ENCODE peak calls at places on chromosomes 7 and 10, in four cellular contexts. O is K562, X is HepG2, B is GM12878. F is an unnamed sample.

GRCh38 chr10:22618081-22618785 is 96.1 kb downstream of the PIP4K2A start:
- DNase-seq in O (no peak), X (peak), B (no peak), F (no peak)

GRCh38 chr10:62719058-62719457 is 85.5 kb upstream of the ADO start:
- DNase-seq in O (no peak), X (no peak), B (no peak), F (no peak)

GRCh38 chr10:67114945-67115344 is 189.1 kb downstream of the LRRTM3 start:
- DNase-seq in O (no peak), X (peak), B (no peak), F (no peak)

GRCh38 chr10:116014859-116015258 is 258.1 kb downstream of the GFRA1 start:
- DNase-seq in O (no peak), X (no peak), B (no peak), F (no peak)

GRCh38 chr10:109205929-109206585 is 717.3 kb downstream of the XPNPEP1 start:
- DNase-seq in O (no peak), X (no peak), B (no peak), F (no peak)

GRCh38 chr10:127774771-127775559 is 38.0 kb downstream of the FOXI2 start:
- DNase-seq in O (no peak), X (no peak), B (no peak), F (no peak)

GRCh38 chr10:90930971-90931841 is 10.3 kb upstream of the ANKRD1 start:
- DNase-seq in O (no peak), X (peak), B (no peak), F (peak)

GRCh38 chr10:21217107-21217506 is 308.4 kb downstream of the SKIDA1 start:
- DNase-seq in O (no peak), X (no peak), B (no peak), F (no peak)

GRCh38 chr7:40211291-40212003 is 76.6 kb downstream of the SUGCT start:
- DNase-seq in O (no peak), X (no peak), B (no peak), F (no peak)

GRCh38 chr7:30224511-30225031 is 59.8 kb upstream of the ZNRF2 start:
- DNase-seq in O (no peak), X (no peak), B (peak), F (no peak)

GRCh38 chr10:58665361-58665760 is 152.7 kb downstream of the BICC1 start:
- DNase-seq in O (no peak), X (no peak), B (no peak), F (no peak)

GRCh38 chr7:4763091-4763793 is 12.2 kb upstream of the AP5Z1 start:
- DNase-seq in O (no peak), X (no peak), B (no peak), F (no peak)

GRCh38 chr10:56346845-56347415 is 14.1 kb downstream of the ZWINT start:
- DNase-seq in O (no peak), X (no peak), B (no peak), F (no peak)

GRCh38 chr10:104631946-104632345 is 9.1 kb upstream of the SORCS3 start:
- DNase-seq in O (no peak), X (no peak), B (no peak), F (no peak)

GRCh38 chr10:24205846-24206245 is 3.1 kb upstream of the KIAA1217 start:
- DNase-seq in O (no peak), X (no peak), B (no peak), F (no peak)

GRCh38 chr10:67471022-67471421 is 225.0 kb downstream of the CTNNA3 start:
- DNase-seq in O (no peak), X (no peak), B (no peak), F (no peak)

GRCh38 chr10:85874208-85874607 is 492.4 kb downstream of the GRID1 start:
- DNase-seq in O (no peak), X (no peak), B (no peak), F (no peak)

GRCh38 chr7:74344786-74345185 is 55.6 kb downstream of the CLIP2 start:
- DNase-seq in O (no peak), X (no peak), B (no peak), F (no peak)

GRCh38 chr10:4256971-4257370 is 472.0 kb upstream of the KLF6 start:
- DNase-seq in O (no peak), X (no peak), B (no peak), F (no peak)

GRCh38 chr7:66162622-66163021 is 42.5 kb upstream of the TPST1 start:
- DNase-seq in O (no peak), X (no peak), B (no peak), F (no peak)

GRCh38 chr10:125691160-125691981 is 8.4 kb upstream of the TEX36 start:
- DNase-seq in O (no peak), X (no peak), B (no peak), F (no peak)

GRCh38 chr10:125023269-125023668 is 81.3 kb downstream of the ZRANB1 start:
- DNase-seq in O (no peak), X (peak), B (no peak), F (no peak)

GRCh38 chr7:100017300-100017699 is 1.9 kb downstream of the ZKSCAN1 start:
- DNase-seq in O (no peak), X (peak), B (no peak), F (no peak)

GRCh38 chr10:47008769-47009168 is 97.5 kb downstream of the PTPN20 start:
- DNase-seq in O (no peak), X (no peak), B (no peak), F (no peak)

GRCh38 chr10:66180651-66181318 is 745.1 kb upstream of the LRRTM3 start:
- DNase-seq in O (peak), X (peak), B (peak), F (no peak)

GRCh38 chr7:16234493-16235151 is 186.7 kb downstream of the CRPPA start:
- DNase-seq in O (no peak), X (no peak), B (no peak), F (no peak)

GRCh38 chr7:157253850-157254249 is 83.0 kb upstream of the DNAJB6 start:
- DNase-seq in O (no peak), X (no peak), B (no peak), F (no peak)

GRCh38 chr10:5545778-5546710 is 21.3 kb downstream of the CALML3 start:
- DNase-seq in O (peak), X (no peak), B (no peak), F (peak)

GRCh38 chr10:15474671-15475070 is 103.6 kb upstream of the FAM171A1 start:
- DNase-seq in O (no peak), X (no peak), B (no peak), F (no peak)

GRCh38 chr7:917255-918117 is 37.0 kb downstream of the ADAP1 start:
- DNase-seq in O (no peak), X (no peak), B (no peak), F (peak)

GRCh38 chr10:128047991-128048826 is 78.0 kb downstream of the MKI67 start:
- DNase-seq in O (no peak), X (peak), B (no peak), F (no peak)

GRCh38 chr10:77051837-77052236 is 585.8 kb downstream of the KCNMA1 start:
- DNase-seq in O (no peak), X (no peak), B (no peak), F (no peak)

GRCh38 chr10:77049146-77049545 is 588.5 kb downstream of the KCNMA1 start:
- DNase-seq in O (no peak), X (no peak), B (no peak), F (no peak)

GRCh38 chr10:77056650-77057049 is 581.0 kb downstream of the KCNMA1 start:
- DNase-seq in O (no peak), X (no peak), B (no peak), F (no peak)

GRCh38 chr10:77049896-77050295 is 587.7 kb downstream of the KCNMA1 start:
- DNase-seq in O (no peak), X (no peak), B (no peak), F (no peak)

GRCh38 chr10:77052592-77052991 is 585.0 kb downstream of the KCNMA1 start:
- DNase-seq in O (no peak), X (no peak), B (no peak), F (no peak)
- TF ChIP-seq ETV6 in O (no peak), X (no peak), B (no peak), F (no peak)

GRCh38 chr10:112585052-112585451 is 138.0 kb downstream of the VTI1A start:
- DNase-seq in O (no peak), X (no peak), B (no peak), F (no peak)

GRCh38 chr10:112581921-112582320 is 134.9 kb downstream of the VTI1A start:
- DNase-seq in O (no peak), X (no peak), B (no peak), F (no peak)

GRCh38 chr10:112583236-112583919 is 136.4 kb downstream of the VTI1A start:
- DNase-seq in O (no peak), X (no peak), B (no peak), F (no peak)

GRCh38 chr10:112585960-112586359 is 138.9 kb downstream of the VTI1A start:
- DNase-seq in O (no peak), X (no peak), B (no peak), F (no peak)

GRCh38 chr10:112584276-112584675 is 137.3 kb downstream of the VTI1A start:
- DNase-seq in O (no peak), X (no peak), B (no peak), F (no peak)
- TF ChIP-seq ETV6 in O (no peak), X (no peak), B (no peak), F (no peak)

GRCh38 chr7:47572101-47572460 is 9.8 kb downstream of the TNS3 start:
- DNase-seq in O (no peak), X (no peak), B (no peak), F (no peak)
- TF ChIP-seq ETV6 in O (no peak), X (no peak), B (no peak), F (no peak)

GRCh38 chr7:94763268-94763667 is 107.3 kb upstream of the SGCE start:
- DNase-seq in O (no peak), X (no peak), B (no peak), F (no peak)
- TF ChIP-seq ETV6 in O (no peak), X (no peak), B (peak), F (no peak)

DNA sequence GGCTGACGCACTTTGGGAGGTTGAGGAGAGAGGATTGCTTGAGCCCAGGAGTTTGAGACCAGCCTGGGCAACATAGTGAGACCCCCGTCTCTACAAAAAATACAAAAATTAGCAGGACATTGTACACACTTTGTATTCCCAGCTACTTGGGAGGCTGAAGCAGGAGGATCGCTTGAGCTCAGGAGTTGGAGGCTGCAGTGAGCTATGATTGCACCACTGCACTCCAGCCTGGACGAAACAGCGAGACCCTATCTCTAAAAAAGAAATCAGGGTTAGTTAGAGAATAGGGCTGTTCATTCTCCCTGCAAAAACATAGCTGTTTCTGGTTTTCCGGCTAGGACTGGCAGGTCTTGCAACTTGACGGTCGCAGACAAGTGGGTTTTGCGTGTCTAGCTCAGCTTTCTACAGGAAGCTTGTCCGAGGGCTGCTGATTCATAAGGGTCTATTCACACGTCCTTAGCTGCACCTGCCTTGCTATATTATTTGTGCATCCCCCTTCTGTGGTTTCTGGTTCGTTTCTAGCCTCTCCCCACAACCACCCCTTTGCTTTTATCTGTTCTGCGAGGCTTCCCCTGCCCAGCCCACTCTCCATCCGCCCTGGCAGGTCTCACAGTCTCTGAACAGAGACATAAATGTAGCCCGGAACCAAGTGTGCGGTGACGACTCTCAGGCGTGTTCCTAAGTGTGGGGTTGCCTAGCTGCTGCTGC is 10.7 kb downstream of the AMZ1 start:
- DNase-seq in O (no peak), X (no peak), B (peak), F (no peak)
- TF ChIP-seq ETV6 in O (no peak), X (no peak), B (peak), F (no peak)

GRCh38 chr10:70942725-70943124 is 54.4 kb upstream of the PCBD1 start:
- DNase-seq in O (no peak), X (no peak), B (no peak), F (no peak)
- TF ChIP-seq ETV6 in O (no peak), X (no peak), B (no peak), F (no peak)

DNA sequence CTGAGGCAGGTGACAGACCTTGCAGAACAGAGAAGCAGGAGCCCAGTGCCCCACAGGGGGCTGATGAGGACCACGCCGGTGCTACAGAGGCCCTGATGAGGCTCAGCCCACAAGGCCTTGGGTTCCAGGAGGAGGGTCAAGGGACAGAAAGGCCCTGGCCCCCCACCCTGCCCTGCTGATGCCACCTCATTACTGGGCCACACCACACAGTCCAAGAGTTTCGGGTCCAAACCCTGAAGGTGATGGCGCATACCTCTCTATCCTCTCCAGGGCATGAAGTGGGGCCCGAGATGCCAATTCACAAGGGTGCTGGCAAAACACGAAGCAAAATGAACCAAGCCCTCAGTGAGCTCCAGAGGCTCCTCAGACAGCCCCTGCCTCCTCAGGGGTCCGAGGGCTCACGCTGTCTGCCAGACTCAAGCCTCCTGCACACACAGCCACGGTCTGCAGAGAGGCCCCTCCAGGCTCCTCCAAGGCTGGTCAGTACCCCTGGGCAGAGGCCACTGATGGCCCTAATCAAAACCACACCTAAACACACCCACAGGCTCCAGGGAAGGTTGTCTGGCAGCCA is 32.3 kb downstream of the RASGEF1A start:
- DNase-seq in O (no peak), X (no peak), B (no peak), F (peak)
- TF ChIP-seq ETV6 in O (no peak), X (no peak), B (no peak), F (no peak)

GRCh38 chr10:72812798-72813430 is 80.6 kb upstream of the OIT3 start:
- DNase-seq in O (no peak), X (no peak), B (no peak), F (no peak)
- TF ChIP-seq ETV6 in O (no peak), X (no peak), B (no peak), F (no peak)

F was measured in WTC11.